ENCODE peak calls at places on chromosomes 3 and 15, in six cellular contexts. R is activated CD8-positive, alpha-beta T cell treated with anti-CD3 and anti-CD28 coated beads for 36 hours; I is Kasumi-1; Q is psoas muscle; J is KBM-7; H is mesothelial cell of epicardium. G is an unnamed sample.

GRCh38 chr3:78268087-78268486 is 1228.2 kb downstream of the ROBO2 start:
- DNase-seq in J (no peak), R (no peak), H (no peak), Q (no peak), I (no peak), G (no peak)

GRCh38 chr3:150150633-150151032 is 179.9 kb upstream of the PFN2 start:
- DNase-seq in H (no peak), Q (no peak), J (no peak), R (no peak), I (no peak), G (no peak)

GRCh38 chr3:114809668-114810413 is 337.2 kb downstream of the ZBTB20 start:
- DNase-seq in J (no peak), I (no peak), R (peak), H (no peak), Q (no peak), G (no peak)

GRCh38 chr15:96339662-96340347 is 9.3 kb downstream of the NR2F2 start:
- DNase-seq in I (no peak), H (no peak), Q (no peak), R (no peak), J (no peak), G (no peak)

GRCh38 chr3:127827808-127828207 is 5.5 kb upstream of the MGLL start:
- DNase-seq in Q (no peak), H (no peak), J (no peak), R (no peak), I (no peak), G (no peak)

GRCh38 chr3:149217347-149217746 is 4.3 kb downstream of the CP start:
- DNase-seq in H (no peak), I (no peak), Q (no peak), R (no peak), J (no peak), G (no peak)

GRCh38 chr3:158381274-158381868 is 189.6 kb upstream of the MLF1 start:
- DNase-seq in I (no peak), R (no peak), Q (no peak), H (no peak), J (no peak), G (peak)

GRCh38 chr3:9207076-9207763 is 42.2 kb downstream of the SRGAP3 start:
- DNase-seq in I (no peak), H (no peak), Q (no peak), J (no peak), R (no peak), G (no peak)

GRCh38 chr15:57376695-57377477 is 581 bp downstream of the CGNL1 start:
- DNase-seq in I (no peak), R (no peak), Q (peak), H (no peak), J (no peak), G (no peak)

GRCh38 chr3:33372218-33373081 is 67.8 kb downstream of the UBP1 start:
- DNase-seq in H (peak), J (peak), R (peak), I (peak), Q (no peak), G (no peak)

GRCh38 chr15:59035157-59035556 is 47.7 kb downstream of the RNF111 start:
- DNase-seq in Q (no peak), H (no peak), J (no peak), R (no peak), I (no peak), G (no peak)

GRCh38 chr3:112482675-112483074 is 16.6 kb downstream of the BTLA start:
- DNase-seq in H (no peak), R (no peak), I (no peak), J (no peak), Q (no peak), G (no peak)